ENCODE peak calls at places on chromosomes 7 and 10, in six cellular contexts. One of them, this sample, is unnamed.

GRCh38 chr10:44301781-44302400 is 83.0 kb downstream of the CXCL12 start:
- DNase-seq in GM23338: no peak
- DNase-seq in Calu3: no peak
- DNase-seq in SHP77: no peak
- DNase-seq in sciatic nerve: no peak
- DNase-seq in glutamatergic neuron: no peak
- DNase-seq in this sample: no peak

GRCh38 chr10:100303724-100304319 is 17.3 kb upstream of the BLOC1S2 start:
- DNase-seq in SHP77: no peak
- DNase-seq in GM23338: peak
- DNase-seq in sciatic nerve: no peak
- DNase-seq in glutamatergic neuron: no peak
- DNase-seq in Calu3: no peak
- DNase-seq in this sample: no peak

GRCh38 chr10:135601-136464 is 578 bp downstream of the ZMYND11 start:
- DNase-seq in glutamatergic neuron: peak
- DNase-seq in SHP77: peak
- DNase-seq in GM23338: peak
- DNase-seq in sciatic nerve: peak
- DNase-seq in Calu3: peak
- DNase-seq in this sample: peak

GRCh38 chr7:38902443-38902842 is 6.5 kb downstream of the VPS41 start:
- DNase-seq in SHP77: no peak
- DNase-seq in Calu3: no peak
- DNase-seq in GM23338: peak
- DNase-seq in sciatic nerve: no peak
- DNase-seq in glutamatergic neuron: peak
- DNase-seq in this sample: no peak

GRCh38 chr10:17033529-17034250 is 95.9 kb downstream of the CUBN start:
- DNase-seq in SHP77: no peak
- DNase-seq in sciatic nerve: no peak
- DNase-seq in glutamatergic neuron: no peak
- DNase-seq in GM23338: no peak
- DNase-seq in Calu3: no peak
- DNase-seq in this sample: no peak

GRCh38 chr10:57716884-57717283 is 550.8 kb downstream of the IPMK start:
- DNase-seq in glutamatergic neuron: no peak
- DNase-seq in SHP77: no peak
- DNase-seq in GM23338: peak
- DNase-seq in Calu3: peak
- DNase-seq in sciatic nerve: no peak
- DNase-seq in this sample: no peak

GRCh38 chr7:105982388-105982787 is 19.3 kb downstream of the CDHR3 start:
- DNase-seq in GM23338: peak
- DNase-seq in SHP77: no peak
- DNase-seq in sciatic nerve: no peak
- DNase-seq in Calu3: no peak
- DNase-seq in glutamatergic neuron: no peak
- DNase-seq in this sample: no peak

GRCh38 chr7:139860090-139860773 is 31.2 kb downstream of the TBXAS1 start:
- DNase-seq in sciatic nerve: no peak
- DNase-seq in SHP77: no peak
- DNase-seq in GM23338: no peak
- DNase-seq in Calu3: no peak
- DNase-seq in glutamatergic neuron: no peak
- DNase-seq in this sample: no peak

GRCh38 chr7:100854146-100854895 is 1.8 kb downstream of the SLC12A9 start:
- DNase-seq in glutamatergic neuron: no peak
- DNase-seq in SHP77: no peak
- DNase-seq in GM23338: no peak
- DNase-seq in Calu3: no peak
- DNase-seq in sciatic nerve: no peak
- DNase-seq in this sample: no peak

GRCh38 chr7:70797109-70797514 is 334.8 kb upstream of the GALNT17 start:
- DNase-seq in GM23338: peak
- DNase-seq in sciatic nerve: no peak
- DNase-seq in Calu3: no peak
- DNase-seq in glutamatergic neuron: no peak
- DNase-seq in SHP77: no peak
- DNase-seq in this sample: no peak

GRCh38 chr7:50662059-50662689 is 97.0 kb upstream of the DDC start:
- DNase-seq in GM23338: no peak
- DNase-seq in glutamatergic neuron: no peak
- DNase-seq in sciatic nerve: no peak
- DNase-seq in Calu3: no peak
- DNase-seq in SHP77: no peak
- DNase-seq in this sample: no peak

GRCh38 chr7:143295870-143296269 is 7.7 kb downstream of the CASP2 start:
- DNase-seq in SHP77: no peak
- DNase-seq in Calu3: no peak
- DNase-seq in GM23338: no peak
- DNase-seq in glutamatergic neuron: no peak
- DNase-seq in sciatic nerve: no peak
- DNase-seq in this sample: no peak

GRCh38 chr10:103671126-103671525 is 177.6 kb downstream of the NEURL1 start:
- DNase-seq in GM23338: no peak
- DNase-seq in glutamatergic neuron: no peak
- DNase-seq in sciatic nerve: no peak
- DNase-seq in SHP77: no peak
- DNase-seq in Calu3: no peak
- DNase-seq in this sample: no peak

GRCh38 chr10:120085386-120085785 is 192.9 kb downstream of the SEC23IP start:
- DNase-seq in sciatic nerve: no peak
- DNase-seq in SHP77: no peak
- DNase-seq in GM23338: no peak
- DNase-seq in glutamatergic neuron: peak
- DNase-seq in Calu3: no peak
- DNase-seq in this sample: no peak

GRCh38 chr10:129491123-129491734 is 24.2 kb downstream of the MGMT start:
- DNase-seq in GM23338: peak
- DNase-seq in sciatic nerve: no peak
- DNase-seq in Calu3: no peak
- DNase-seq in glutamatergic neuron: no peak
- DNase-seq in SHP77: no peak
- DNase-seq in this sample: no peak

GRCh38 chr7:144069953-144070352 is 342 bp downstream of the OR2A25 start:
- DNase-seq in sciatic nerve: no peak
- DNase-seq in glutamatergic neuron: no peak
- DNase-seq in Calu3: no peak
- DNase-seq in GM23338: no peak
- DNase-seq in SHP77: no peak
- DNase-seq in this sample: no peak

GRCh38 chr10:100470367-100470766 is 7.6 kb downstream of the WNT8B start:
- DNase-seq in glutamatergic neuron: no peak
- DNase-seq in sciatic nerve: no peak
- DNase-seq in Calu3: no peak
- DNase-seq in GM23338: no peak
- DNase-seq in SHP77: no peak
- DNase-seq in this sample: no peak

GRCh38 chr7:140640060-140640611 is 477 bp downstream of the DENND2A start:
- DNase-seq in sciatic nerve: peak
- DNase-seq in SHP77: no peak
- DNase-seq in Calu3: no peak
- DNase-seq in glutamatergic neuron: peak
- DNase-seq in GM23338: peak
- DNase-seq in this sample: peak

GRCh38 chr7:129240119-129240815 is 15.4 kb downstream of the AHCYL2 start:
- DNase-seq in Calu3: no peak
- DNase-seq in sciatic nerve: no peak
- DNase-seq in glutamatergic neuron: no peak
- DNase-seq in SHP77: no peak
- DNase-seq in GM23338: no peak
- DNase-seq in this sample: no peak

GRCh38 chr10:70621497-70622078 is 19.0 kb upstream of the PRF1 start:
- DNase-seq in Calu3: no peak
- DNase-seq in sciatic nerve: no peak
- DNase-seq in glutamatergic neuron: no peak
- DNase-seq in GM23338: no peak
- DNase-seq in SHP77: no peak
- DNase-seq in this sample: no peak

GRCh38 chr10:5710854-5711253 is 26.2 kb downstream of the TASOR2 start:
- DNase-seq in sciatic nerve: no peak
- DNase-seq in glutamatergic neuron: no peak
- DNase-seq in GM23338: no peak
- DNase-seq in SHP77: no peak
- DNase-seq in Calu3: no peak
- DNase-seq in this sample: no peak

GRCh38 chr7:155948423-155948822 is 136.2 kb upstream of the SHH start:
- DNase-seq in Calu3: no peak
- DNase-seq in SHP77: no peak
- DNase-seq in GM23338: no peak
- DNase-seq in sciatic nerve: no peak
- DNase-seq in glutamatergic neuron: no peak
- DNase-seq in this sample: no peak

GRCh38 chr10:91300011-91300575 is 79.6 kb downstream of the PCGF5 start:
- DNase-seq in GM23338: no peak
- DNase-seq in glutamatergic neuron: no peak
- DNase-seq in SHP77: no peak
- DNase-seq in sciatic nerve: no peak
- DNase-seq in Calu3: no peak
- DNase-seq in this sample: no peak

GRCh38 chr7:140904081-140904480 is 20.6 kb downstream of the BRAF start:
- DNase-seq in glutamatergic neuron: no peak
- DNase-seq in Calu3: no peak
- DNase-seq in SHP77: no peak
- DNase-seq in GM23338: no peak
- DNase-seq in sciatic nerve: no peak
- DNase-seq in this sample: no peak

GRCh38 chr7:138797715-138798320 is at the start of the genes ATP6V0A4 and TMEM213:
- DNase-seq in sciatic nerve: no peak
- DNase-seq in Calu3: peak
- DNase-seq in SHP77: no peak
- DNase-seq in GM23338: peak
- DNase-seq in glutamatergic neuron: no peak
- DNase-seq in this sample: no peak

GRCh38 chr7:108431099-108431498 is 25.1 kb downstream of the NRCAM start:
- DNase-seq in GM23338: no peak
- DNase-seq in sciatic nerve: no peak
- DNase-seq in Calu3: no peak
- DNase-seq in glutamatergic neuron: no peak
- DNase-seq in SHP77: no peak
- DNase-seq in this sample: no peak

GRCh38 chr10:34731213-34731612 is 83.9 kb downstream of the PARD3 start:
- DNase-seq in SHP77: no peak
- DNase-seq in GM23338: no peak
- DNase-seq in sciatic nerve: no peak
- DNase-seq in glutamatergic neuron: no peak
- DNase-seq in Calu3: no peak
- DNase-seq in this sample: no peak

GRCh38 chr10:132400041-132400546 is 3.1 kb downstream of the PWWP2B start:
- DNase-seq in GM23338: no peak
- DNase-seq in glutamatergic neuron: peak
- DNase-seq in Calu3: no peak
- DNase-seq in sciatic nerve: no peak
- DNase-seq in SHP77: no peak
- DNase-seq in this sample: no peak

GRCh38 chr7:104045183-104045582 is 55.7 kb upstream of the RELN start:
- DNase-seq in Calu3: no peak
- DNase-seq in sciatic nerve: no peak
- DNase-seq in SHP77: no peak
- DNase-seq in glutamatergic neuron: no peak
- DNase-seq in GM23338: no peak
- DNase-seq in this sample: no peak

GRCh38 chr10:3906511-3907111 is 121.6 kb upstream of the KLF6 start:
- DNase-seq in glutamatergic neuron: no peak
- DNase-seq in sciatic nerve: no peak
- DNase-seq in GM23338: peak
- DNase-seq in SHP77: no peak
- DNase-seq in Calu3: no peak
- DNase-seq in this sample: no peak

GRCh38 chr7:130875265-130875741 is 141.3 kb upstream of the KLF14 start:
- DNase-seq in Calu3: peak
- DNase-seq in GM23338: peak
- DNase-seq in sciatic nerve: no peak
- DNase-seq in glutamatergic neuron: peak
- DNase-seq in SHP77: peak
- DNase-seq in this sample: no peak

GRCh38 chr7:92723205-92723604 is 113.2 kb downstream of the CDK6 start:
- DNase-seq in GM23338: no peak
- DNase-seq in glutamatergic neuron: no peak
- DNase-seq in SHP77: no peak
- DNase-seq in Calu3: no peak
- DNase-seq in sciatic nerve: no peak
- DNase-seq in this sample: no peak

GRCh38 chr10:99975942-99976809 is 33.6 kb downstream of the DNMBP start:
- DNase-seq in SHP77: no peak
- DNase-seq in GM23338: no peak
- DNase-seq in Calu3: no peak
- DNase-seq in glutamatergic neuron: no peak
- DNase-seq in sciatic nerve: no peak
- DNase-seq in this sample: no peak

GRCh38 chr7:17580141-17580540 is 281.7 kb downstream of the AHR start:
- DNase-seq in GM23338: no peak
- DNase-seq in sciatic nerve: no peak
- DNase-seq in glutamatergic neuron: no peak
- DNase-seq in Calu3: no peak
- DNase-seq in SHP77: no peak
- DNase-seq in this sample: no peak

GRCh38 chr7:11079907-11080306 is 106.2 kb downstream of the PHF14 start:
- DNase-seq in SHP77: no peak
- DNase-seq in sciatic nerve: no peak
- DNase-seq in glutamatergic neuron: no peak
- DNase-seq in Calu3: no peak
- DNase-seq in GM23338: no peak
- DNase-seq in this sample: no peak

GRCh38 chr7:54664235-54665228 is 94.5 kb downstream of the SEC61G start:
- DNase-seq in GM23338: peak
- DNase-seq in SHP77: peak
- DNase-seq in sciatic nerve: peak
- DNase-seq in Calu3: peak
- DNase-seq in glutamatergic neuron: peak
- DNase-seq in this sample: no peak

GRCh38 chr7:33534830-33535229 is 370.5 kb upstream of the BMPER start:
- DNase-seq in GM23338: peak
- DNase-seq in SHP77: no peak
- DNase-seq in sciatic nerve: no peak
- DNase-seq in Calu3: no peak
- DNase-seq in glutamatergic neuron: no peak
- DNase-seq in this sample: no peak

GRCh38 chr7:72213769-72214168 is 198.4 kb downstream of the CALN1 start:
- DNase-seq in Calu3: no peak
- DNase-seq in GM23338: no peak
- DNase-seq in sciatic nerve: no peak
- DNase-seq in SHP77: no peak
- DNase-seq in glutamatergic neuron: no peak
- DNase-seq in this sample: no peak